ENCODE peak calls at places on chromosomes 7 and 10, in seven cellular contexts. J, U, N, L, C, Y and G are unnamed samples.

GRCh38 chr7:111910656-111911055 is 295.5 kb downstream of the DOCK4 start:
- DNase-seq in C (no peak), U (no peak), J (no peak), L (no peak), N (no peak), Y (no peak), G (no peak)

GRCh38 chr7:31910191-31910590 is 160.0 kb downstream of the PDE1C start:
- DNase-seq in Y (no peak), C (no peak), U (no peak), L (no peak), J (no peak), N (no peak), G (no peak)

GRCh38 chr10:125079091-125079600 is 81.2 kb downstream of the CTBP2 start:
- DNase-seq in L (no peak), C (no peak), U (no peak), J (no peak), N (no peak), Y (no peak), G (no peak)

GRCh38 chr10:30151581-30152389 is 92.4 kb upstream of the JCAD start:
- DNase-seq in Y (peak), U (no peak), C (peak), J (no peak), L (no peak), N (peak), G (no peak)

GRCh38 chr10:51696251-51696650 is 3.1 kb downstream of the CSTF2T start:
- DNase-seq in L (no peak), U (no peak), Y (no peak), N (no peak), J (no peak), C (no peak), G (no peak)

GRCh38 chr7:29282819-29283414 is 88.3 kb downstream of the CHN2 start:
- DNase-seq in N (no peak), Y (no peak), L (no peak), J (no peak), U (no peak), C (no peak), G (no peak)

GRCh38 chr10:5413012-5413938 is 918 bp downstream of the NET1 start:
- DNase-seq in U (no peak), Y (no peak), L (no peak), J (no peak), N (peak), C (peak), G (no peak)

GRCh38 chr7:108000875-108001758 is 1.8 kb downstream of the LAMB1 start:
- DNase-seq in N (peak), L (no peak), U (no peak), Y (no peak), J (no peak), C (no peak), G (no peak)

GRCh38 chr10:25059990-25060389 is 43.6 kb downstream of the THNSL1 start:
- DNase-seq in L (no peak), U (no peak), C (peak), Y (no peak), J (no peak), N (no peak), G (no peak)

GRCh38 chr7:139721844-139722243 is 56.0 kb downstream of the HIPK2 start:
- DNase-seq in J (no peak), U (no peak), N (no peak), L (no peak), C (no peak), Y (no peak), G (no peak)

GRCh38 chr10:77264107-77264506 is 373.5 kb downstream of the KCNMA1 start:
- DNase-seq in N (no peak), C (no peak), U (peak), L (no peak), Y (no peak), J (no peak), G (no peak)

GRCh38 chr10:17643339-17643754 is 604 bp upstream of the STAM start:
- DNase-seq in N (no peak), Y (no peak), U (no peak), L (no peak), J (no peak), C (peak), G (peak)

GRCh38 chr7:148894596-148894995 is 10.5 kb upstream of the EZH2 start:
- DNase-seq in N (no peak), C (no peak), U (no peak), J (no peak), Y (no peak), L (no peak), G (no peak)

GRCh38 chr10:51950996-51951392 is 251.6 kb upstream of the CSTF2T start:
- DNase-seq in J (no peak), N (no peak), L (no peak), U (no peak), Y (no peak), C (no peak), G (no peak)

GRCh38 chr10:130466271-130466997 is 330.2 kb downstream of the GLRX3 start:
- DNase-seq in L (no peak), U (no peak), C (no peak), J (no peak), Y (no peak), N (no peak), G (no peak)

GRCh38 chr10:103765168-103765567 is 90.2 kb downstream of the SH3PXD2A start:
- DNase-seq in Y (no peak), J (no peak), C (peak), L (no peak), N (no peak), U (no peak), G (no peak)

GRCh38 chr10:68095176-68095575 is 14.1 kb upstream of the MYPN start:
- DNase-seq in Y (no peak), N (no peak), J (no peak), U (no peak), C (no peak), L (no peak), G (no peak)

GRCh38 chr7:142611566-142612250 is 137.6 kb upstream of the PRSS1 start:
- DNase-seq in Y (no peak), J (no peak), L (peak), N (peak), U (no peak), C (no peak), G (no peak)